ENCODE peak calls at places on chromosomes 5 and 9, in eight cellular contexts. T is hepatocyte; K is progenitor cell of endocrine pancreas; M is endothelial cell; G is activated naive CD4-positive, alpha-beta T cell treated with anti-CD3 and anti-CD28 coated beads, Interleukin-2, amount 50 U/mL, for 16 hours; X is mesothelial cell of epicardium; R is fibroblast of the conjunctiva; I is A673. Y is an unnamed sample.

GRCh38 chr9:132488611-132489010 is 78.6 kb downstream of the CFAP77 start:
- DNase-seq in T (no peak), K (no peak), M (no peak), G (no peak), X (no peak), R (no peak), I (peak; percentile 45), Y (no peak)

GRCh38 chr9:70595211-70595610 is 180.8 kb upstream of the KLF9 start:
- DNase-seq in T (no peak), K (no peak), M (no peak), G (no peak), X (no peak), R (no peak), I (no peak), Y (no peak)

GRCh38 chr9:93254061-93254481 is 70.1 kb downstream of the WNK2 start:
- DNase-seq in T (no peak), K (no peak), M (no peak), G (no peak), X (no peak), R (no peak), I (no peak), Y (no peak)

GRCh38 chr5:172499287-172499686 is 45.0 kb upstream of the SH3PXD2B start:
- DNase-seq in T (no peak), K (peak; percentile 2), M (no peak), G (no peak), X (peak; percentile 6), R (no peak), I (no peak), Y (peak; percentile 16)

GRCh38 chr9:91810286-91810905 is 139.6 kb downstream of the ROR2 start:
- DNase-seq in T (no peak), K (no peak), M (no peak), G (no peak), X (peak; percentile 33), R (no peak), I (no peak), Y (no peak)

GRCh38 chr9:104882574-104882973 is 45.4 kb downstream of the ABCA1 start:
- DNase-seq in T (no peak), K (no peak), M (no peak), G (no peak), X (no peak), R (no peak), I (peak; percentile 47), Y (no peak)

GRCh38 chr5:175109058-175109755 is 334.8 kb downstream of the DRD1 start:
- DNase-seq in T (no peak), K (no peak), M (no peak), G (no peak), X (no peak), R (no peak), I (no peak), Y (no peak)

GRCh38 chr9:124438091-124438490 is 12.2 kb upstream of the ADGRD2 start:
- DNase-seq in T (no peak), K (no peak), M (no peak), G (no peak), X (no peak), R (no peak), I (no peak), Y (no peak)

GRCh38 chr5:54004697-54005096 is 305.7 kb downstream of the ARL15 start:
- DNase-seq in T (no peak), K (no peak), M (no peak), G (no peak), X (no peak), R (no peak), I (no peak), Y (no peak)

GRCh38 chr5:159515909-159516415 is 185.7 kb upstream of the IL12B start:
- DNase-seq in T (peak; percentile 69), K (peak; percentile 50), M (peak; percentile 79), G (peak; percentile 68), X (peak; percentile 72), R (peak; percentile 20), I (peak; percentile 48), Y (no peak)

Y was measured in type B pancreatic cell.